ENCODE peak calls at places on chromosomes 6 and 20, in four cellular contexts. One of them, this sample, is unnamed.

GRCh38 chr20:37845261-37845681 is 57.7 kb upstream of the VSTM2L start:
- DNase-seq in GM18507: no peak
- DNase-seq in effector CD4-positive, alpha-beta T cell: no peak
- DNase-seq in COR-L47: peak
- DNase-seq in this sample: no peak

GRCh38 chr20:54201268-54201846 is 6.5 kb upstream of the PFDN4 start:
- DNase-seq in GM18507: no peak
- DNase-seq in effector CD4-positive, alpha-beta T cell: no peak
- DNase-seq in COR-L47: no peak
- DNase-seq in this sample: no peak

GRCh38 chr6:135910943-135911618 is 59.6 kb downstream of the PDE7B start:
- DNase-seq in GM18507: no peak
- DNase-seq in effector CD4-positive, alpha-beta T cell: no peak
- DNase-seq in COR-L47: peak
- DNase-seq in this sample: peak

GRCh38 chr6:114176726-114177125 is 166.1 kb downstream of the HS3ST5 start:
- DNase-seq in GM18507: no peak
- DNase-seq in effector CD4-positive, alpha-beta T cell: no peak
- DNase-seq in COR-L47: no peak
- DNase-seq in this sample: no peak

GRCh38 chr20:46118481-46119020 is 437 bp downstream of the CD40 start:
- DNase-seq in GM18507: no peak
- DNase-seq in effector CD4-positive, alpha-beta T cell: no peak
- DNase-seq in COR-L47: no peak
- DNase-seq in this sample: no peak

GRCh38 chr6:28269492-28269891 is 2.5 kb downstream of the ZSCAN26 start:
- DNase-seq in GM18507: no peak
- DNase-seq in effector CD4-positive, alpha-beta T cell: no peak
- DNase-seq in COR-L47: no peak
- DNase-seq in this sample: no peak

GRCh38 chr20:61135966-61136365 is 116.1 kb upstream of the CDH4 start:
- DNase-seq in GM18507: no peak
- DNase-seq in effector CD4-positive, alpha-beta T cell: no peak
- DNase-seq in COR-L47: no peak
- DNase-seq in this sample: no peak

GRCh38 chr6:579339-579738 is 77.6 kb downstream of the HUS1B start:
- DNase-seq in GM18507: no peak
- DNase-seq in effector CD4-positive, alpha-beta T cell: no peak
- DNase-seq in COR-L47: no peak
- DNase-seq in this sample: no peak

GRCh38 chr6:107820571-107821261 is 3.4 kb downstream of the SCML4 start:
- DNase-seq in GM18507: no peak
- DNase-seq in effector CD4-positive, alpha-beta T cell: peak
- DNase-seq in COR-L47: peak
- DNase-seq in this sample: peak

GRCh38 chr6:55209059-55209458 is 34.7 kb downstream of the HCRTR2 start:
- DNase-seq in GM18507: no peak
- DNase-seq in effector CD4-positive, alpha-beta T cell: no peak
- DNase-seq in COR-L47: no peak
- DNase-seq in this sample: no peak

GRCh38 chr20:53136473-53136872 is 164.3 kb downstream of the TSHZ2 start:
- DNase-seq in GM18507: no peak
- DNase-seq in effector CD4-positive, alpha-beta T cell: no peak
- DNase-seq in COR-L47: no peak
- DNase-seq in this sample: no peak